ENCODE peak calls at places on chromosomes 16 and 17, in ten cellular contexts. O is A549; N is ovary; S is MM.1S; P is SK-N-SH; R is hepatocyte; E is stomach; D is CD8-positive, alpha-beta memory T cell; V is left ventricle myocardium inferior; L is cardiac muscle cell. X is an unnamed sample. For H3K4me1, the result is how much of the 10 kb centered on the place peaks cover.

GRCh38 chr16:28543072-28543471 is 4.3 kb upstream of the NUPR1 start:
- DNase-seq in O (no peak), N (no peak), S (no peak), P (no peak), R (no peak), E (peak), D (no peak), V (no peak), L (no peak), X (no peak)

GRCh38 chr17:18362509-18363020 is 785 bp downstream of the SHMT1 start:
- DNase-seq in O (peak), N (peak), S (peak), P (peak), R (peak), E (peak), D (no peak), V (peak), L (peak), X (no peak)

GRCh38 chr16:77775911-77776909 is 12.2 kb upstream of the VAT1L start:
- DNase-seq in O (no peak), N (no peak), S (no peak), P (no peak), R (no peak), E (no peak), D (no peak), V (no peak), L (no peak), X (no peak)

GRCh38 chr16:83849434-83849833 is 41.7 kb downstream of the HSBP1 start:
- DNase-seq in O (no peak), N (no peak), S (no peak), P (no peak), R (no peak), E (no peak), D (no peak), V (peak), L (no peak), X (no peak)

GRCh38 chr16:84526794-84527485 is 22.5 kb upstream of the MEAK7 start:
- DNase-seq in O (no peak), N (no peak), S (no peak), P (no peak), R (peak), E (no peak), D (no peak), V (peak), L (no peak), X (no peak)

GRCh38 chr17:78313735-78314648 is 45.9 kb downstream of the SOCS3 start:
- DNase-seq in O (peak), N (peak), S (peak), P (peak), R (peak), E (peak), D (peak), V (peak), L (peak), X (peak)

GRCh38 chr17:30716461-30717289 is 107.8 kb downstream of the CRLF3 start:
- DNase-seq in O (no peak), N (no peak), S (no peak), P (peak), R (no peak), E (no peak), D (no peak), V (peak), L (no peak), X (no peak)

GRCh38 chr17:6587310-6587709 is 31.0 kb upstream of the PITPNM3 start:
- DNase-seq in O (no peak), N (no peak), S (no peak), P (no peak), R (no peak), E (no peak), D (no peak), V (no peak), L (no peak), X (no peak)

GRCh38 chr17:58272367-58273280 is 8.1 kb downstream of the MPO start:
- DNase-seq in O (peak), N (no peak), S (no peak), P (peak), R (no peak), E (no peak), D (no peak), V (no peak), L (no peak), X (no peak)

GRCh38 chr16:84043486-84044107 is 1.0 kb upstream of the SLC38A8 start:
- DNase-seq in O (no peak), N (no peak), S (no peak), P (peak), R (no peak), E (no peak), D (no peak), V (no peak), L (no peak), X (no peak)

GRCh38 chr17:48636177-48637018 is 10.2 kb upstream of the HOXB9 start:
- DNase-seq in O (peak), N (no peak), S (peak), P (peak), R (peak), E (peak), D (peak), V (peak), L (peak), X (no peak)

GRCh38 chr17:17681187-17681743 is at the start of gene RAI1:
- DNase-seq in O (peak), N (peak), S (peak), P (peak), R (peak), E (peak), D (peak), V (peak), L (peak), X (peak)

GRCh38 chr17:29962656-29963055 is 21.2 kb downstream of the EFCAB5 start:
- DNase-seq in O (no peak), N (no peak), S (no peak), P (no peak), R (no peak), E (no peak), D (no peak), V (no peak), L (no peak), X (no peak)

GRCh38 chr16:84360170-84360569 is 8.2 kb upstream of the ATP2C2 start:
- DNase-seq in O (no peak), N (no peak), S (no peak), P (no peak), R (no peak), E (no peak), D (no peak), V (no peak), L (no peak), X (peak)

GRCh38 chr16:31181102-31181830 is 1.3 kb downstream of the FUS start:
- DNase-seq in O (no peak), N (no peak), S (no peak), P (no peak), R (peak), E (peak), D (peak), V (peak), L (no peak), X (no peak)

GRCh38 chr16:89430436-89431157 is 59.8 kb downstream of the ANKRD11 start:
- DNase-seq in O (no peak), N (no peak), S (no peak), P (no peak), R (peak), E (no peak), D (no peak), V (no peak), L (no peak), X (no peak)

GRCh38 chr17:10633738-10634379 is 23.2 kb downstream of the MYH3 start:
- DNase-seq in O (no peak), N (no peak), S (peak), P (no peak), R (no peak), E (no peak), D (no peak), V (no peak), L (no peak), X (no peak)

GRCh38 chr17:77308768-77309726 is 168.3 kb downstream of the SEC14L1 start:
- DNase-seq in O (no peak), N (peak), S (no peak), P (peak), R (peak), E (no peak), D (no peak), V (no peak), L (no peak), X (no peak)

GRCh38 chr17:40092581-40092980 is 7.8 kb downstream of the NR1D1 start:
- DNase-seq in O (no peak), N (peak), S (no peak), P (no peak), R (no peak), E (no peak), D (no peak), V (no peak), L (no peak), X (no peak)

GRCh38 chr17:29930399-29931010 is 477 bp upstream of the SSH2 start:
- DNase-seq in O (no peak), N (no peak), S (no peak), P (no peak), R (no peak), E (no peak), D (no peak), V (no peak), L (peak), X (no peak)

GRCh38 chr17:48429638-48430586 is at the start of gene SKAP1:
- DNase-seq in O (no peak), N (no peak), S (peak), P (peak), R (peak), E (peak), D (peak), V (no peak), L (no peak), X (peak)

GRCh38 chr17:50468120-50469004 is at the start of gene CHAD:
- DNase-seq in O (no peak), N (peak), S (no peak), P (peak), R (no peak), E (no peak), D (no peak), V (no peak), L (no peak), X (no peak)

GRCh38 chr17:73944366-73944765 is 259.1 kb upstream of the RPL38 start:
- DNase-seq in O (no peak), N (no peak), S (no peak), P (no peak), R (no peak), E (no peak), D (no peak), V (no peak), L (no peak), X (no peak)

GRCh38 chr17:47698749-47699535 is 5.0 kb downstream of the TBKBP1 start:
- DNase-seq in O (peak), N (peak), S (peak), P (peak), R (peak), E (peak), D (peak), V (peak), L (peak), X (peak)

GRCh38 chr17:38877130-38877851 is 7.4 kb downstream of the LASP1 start:
- DNase-seq in O (no peak), N (no peak), S (peak), P (no peak), R (no peak), E (no peak), D (no peak), V (no peak), L (no peak), X (no peak)

GRCh38 chr17:37608369-37609169 is 649 bp downstream of the SYNRG start:
- DNase-seq in O (peak), N (no peak), S (peak), P (peak), R (peak), E (peak), D (peak), V (no peak), L (peak), X (no peak)

GRCh38 chr16:74698220-74698619 is 2.4 kb downstream of the MLKL start:
- DNase-seq in O (no peak), N (no peak), S (no peak), P (no peak), R (no peak), E (no peak), D (no peak), V (no peak), L (no peak), X (no peak)

GRCh38 chr17:42456223-42457106 is 2.2 kb upstream of the ATP6V0A1 start:
- DNase-seq in O (no peak), N (no peak), S (peak), P (no peak), R (no peak), E (no peak), D (peak), V (no peak), L (no peak), X (peak)

GRCh38 chr16:12063435-12063834 is 86.9 kb downstream of the SNX29 start:
- DNase-seq in O (no peak), N (no peak), S (no peak), P (no peak), R (no peak), E (no peak), D (no peak), V (no peak), L (no peak), X (no peak)

GRCh38 chr17:47265983-47266541 is 12.4 kb downstream of the ITGB3 start:
- DNase-seq in O (no peak), N (no peak), S (no peak), P (no peak), R (peak), E (no peak), D (no peak), V (no peak), L (no peak), X (no peak)

GRCh38 chr16:79169239-79169638 is 431.3 kb downstream of the MAF start:
- DNase-seq in O (no peak), N (no peak), S (no peak), P (no peak), R (peak), E (no peak), D (no peak), V (no peak), L (no peak), X (no peak)

GRCh38 chr17:5430413-5430999 is 8.4 kb downstream of the C1QBP start:
- DNase-seq in O (no peak), N (no peak), S (no peak), P (no peak), R (no peak), E (no peak), D (no peak), V (no peak), L (no peak), X (no peak)

GRCh38 chr16:88773812-88774291 is 11.2 kb downstream of the PIEZO1 start:
- DNase-seq in O (no peak), N (peak), S (no peak), P (no peak), R (peak), E (peak), D (no peak), V (peak), L (peak), X (no peak)

GRCh38 chr16:56841659-56842058 is 23.3 kb upstream of the SLC12A3 start:
- DNase-seq in O (no peak), N (no peak), S (no peak), P (no peak), R (no peak), E (no peak), D (no peak), V (no peak), L (no peak), X (no peak)

DNA sequence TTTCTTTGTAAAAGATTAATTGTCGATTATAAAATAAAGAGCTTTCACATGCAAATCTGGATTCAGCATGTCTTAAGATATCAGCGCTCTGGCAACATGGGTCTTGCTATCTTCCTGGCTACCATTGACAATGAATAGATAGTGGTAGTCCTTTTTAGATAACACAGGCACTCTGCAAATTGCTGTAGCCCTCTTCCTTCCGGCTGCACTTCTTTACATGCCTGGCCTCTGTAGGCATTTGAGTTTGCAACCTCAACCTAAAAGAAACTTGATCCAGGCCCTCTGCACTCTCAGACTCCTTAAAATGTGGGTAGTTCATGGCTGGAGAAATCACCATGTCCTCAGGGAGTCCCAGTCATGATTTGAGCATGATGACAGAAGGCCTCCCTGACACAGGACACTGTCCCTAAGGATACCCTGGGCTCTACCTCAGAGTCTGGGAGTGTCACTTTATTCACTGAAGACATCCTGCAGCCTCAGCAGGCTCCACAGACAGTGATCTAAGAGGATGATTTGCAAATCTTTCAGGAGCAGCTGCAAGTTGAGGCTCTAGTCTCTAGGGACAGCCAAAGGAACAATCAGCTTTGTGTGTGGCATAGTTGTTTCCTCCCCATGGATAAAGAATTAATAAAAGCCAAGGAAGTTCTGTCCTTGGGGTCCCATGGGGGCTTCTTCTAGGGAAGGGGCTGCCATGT is 529.4 kb downstream of the RBFOX1 start:
- DNase-seq in O (no peak), N (no peak), S (no peak), P (no peak), R (no peak), E (no peak), D (no peak), V (no peak), L (no peak), X (no peak)
- H3K27ac ChIP-seq in O (no peak), N (no peak), S (no peak), P (no peak), R (no peak), E (no peak), D (no peak), V (no peak), L (no peak), X (no peak)

GRCh38 chr16:4320030-4320429 is 4.2 kb downstream of the GLIS2 start:
- DNase-seq in O (no peak), N (peak), S (no peak), P (no peak), R (no peak), E (no peak), D (no peak), V (peak), L (no peak), X (no peak)

GRCh38 chr16:4319454-4319853 is 3.6 kb downstream of the GLIS2 start:
- DNase-seq in O (no peak), N (no peak), S (peak), P (no peak), R (no peak), E (peak), D (peak), V (no peak), L (no peak), X (peak)

GRCh38 chr16:4322121-4323035 is 6.5 kb downstream of the GLIS2 start:
- DNase-seq in O (no peak), N (peak), S (no peak), P (peak), R (no peak), E (no peak), D (no peak), V (no peak), L (no peak), X (no peak)

GRCh38 chr16:4321286-4322120 is 5.6 kb downstream of the GLIS2 start:
- DNase-seq in O (no peak), N (peak), S (no peak), P (no peak), R (no peak), E (no peak), D (no peak), V (no peak), L (no peak), X (no peak)

GRCh38 chr16:4320571-4321137 is 4.8 kb downstream of the GLIS2 start:
- DNase-seq in O (no peak), N (peak), S (no peak), P (no peak), R (no peak), E (no peak), D (no peak), V (no peak), L (no peak), X (no peak)
- H3K4me1 ChIP-seq in O (half or more), N (under half), S (under half), P (half or more), R (half or more), E (half or more), D (under half), V (half or more), L (half or more), X (under half)

GRCh38 chr17:43915561-43915960 is 8.2 kb upstream of the MPP2 start:
- DNase-seq in O (no peak), N (no peak), S (no peak), P (no peak), R (no peak), E (no peak), D (no peak), V (no peak), L (no peak), X (no peak)

GRCh38 chr17:43916385-43916784 is 9.0 kb upstream of the MPP2 start:
- DNase-seq in O (no peak), N (no peak), S (peak), P (no peak), R (no peak), E (no peak), D (no peak), V (no peak), L (no peak), X (no peak)

GRCh38 chr17:43917348-43918025 is 10.2 kb upstream of the MPP2 start:
- DNase-seq in O (no peak), N (no peak), S (peak), P (no peak), R (peak), E (peak), D (peak), V (peak), L (peak), X (no peak)

GRCh38 chr17:43918026-43918389 is 10.7 kb upstream of the MPP2 start:
- DNase-seq in O (no peak), N (no peak), S (no peak), P (no peak), R (no peak), E (no peak), D (no peak), V (no peak), L (no peak), X (no peak)

DNA sequence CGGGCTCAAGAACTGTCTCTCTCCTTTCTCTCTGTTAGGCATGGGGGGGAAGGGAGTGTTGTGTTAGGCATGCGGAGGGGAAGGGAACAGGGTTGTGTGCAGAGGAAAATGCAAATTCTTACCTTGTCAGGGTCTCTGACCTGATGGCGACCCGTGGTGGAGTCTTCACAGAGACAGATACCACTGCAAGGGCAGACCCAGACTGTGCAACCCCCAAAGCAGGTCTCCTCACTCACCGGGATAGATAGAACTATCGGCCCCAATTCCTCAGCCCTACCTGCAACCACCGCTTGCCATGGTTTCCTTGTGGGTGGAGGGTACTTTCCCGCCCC is 9.6 kb upstream of the MPP2 start:
- DNase-seq in O (no peak), N (no peak), S (no peak), P (no peak), R (no peak), E (no peak), D (no peak), V (no peak), L (no peak), X (no peak)
- H3K4me3 ChIP-seq in O (no peak), N (no peak), S (peak), P (no peak), R (no peak), E (peak), D (peak), V (peak), L (no peak), X (peak)

DNA sequence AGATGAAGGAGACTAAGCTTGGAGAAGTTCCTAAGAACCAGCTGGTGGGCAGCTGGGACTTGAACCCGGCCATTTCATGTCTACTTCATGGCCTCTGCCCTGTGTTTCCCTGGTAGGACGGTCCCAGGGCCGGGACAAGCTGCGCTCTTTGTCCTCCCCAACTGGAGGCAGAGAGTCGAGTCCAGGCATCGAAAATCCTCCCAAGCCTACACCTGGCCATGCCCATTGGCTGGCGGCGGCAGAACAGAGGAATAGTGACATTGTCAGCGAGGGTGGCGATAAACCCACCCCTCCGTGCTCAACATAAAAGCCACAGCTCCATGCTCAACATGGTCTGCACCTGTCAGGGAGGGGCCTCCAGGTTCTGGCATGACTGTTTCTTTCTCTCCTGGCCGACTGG is 77.7 kb downstream of the RBFOX3 start:
- DNase-seq in O (no peak), N (no peak), S (no peak), P (no peak), R (no peak), E (no peak), D (no peak), V (no peak), L (no peak), X (no peak)
- H3K27ac ChIP-seq in O (peak), N (no peak), S (no peak), P (no peak), R (no peak), E (no peak), D (no peak), V (no peak), L (no peak), X (no peak)

DNA sequence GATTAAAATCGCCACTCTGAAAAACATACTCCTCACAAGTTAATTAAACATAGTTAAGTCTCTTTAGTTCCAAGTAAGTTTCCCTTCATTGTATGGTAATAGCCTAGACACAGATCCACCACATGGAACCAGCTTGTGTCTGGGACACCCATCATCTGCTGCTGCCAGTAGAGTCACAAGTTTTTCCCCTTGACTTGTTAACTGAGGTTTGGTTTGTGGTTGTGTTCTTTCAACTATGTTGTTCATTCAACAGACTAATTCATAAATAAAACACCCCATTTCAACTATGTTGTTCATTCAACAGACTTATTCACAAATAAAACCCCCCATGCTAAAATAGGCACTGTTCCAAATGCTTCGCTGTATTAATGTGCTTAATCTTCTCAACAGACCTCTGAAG is 24.4 kb downstream of the YWHAE start:
- DNase-seq in O (no peak), N (no peak), S (no peak), P (no peak), R (no peak), E (no peak), D (no peak), V (no peak), L (no peak), X (no peak)
- H3K4me1 ChIP-seq in O (under half), N (under half), S (half or more), P (under half), R (half or more), E (half or more), D (half or more), V (half or more), L (under half), X (half or more)

X was measured in effector memory CD4-positive, alpha-beta T cell.